ENCODE peak calls at places on chromosomes 3 and 15, in ten cellular contexts. L is activated CD8-positive, alpha-beta T cell treated with anti-CD3 and anti-CD28 coated beads for 36 hours; V is heart right ventricle; N is left lung; X is activated T-cell treated with anti-CD3 and anti-CD28 coated beads, Interleukin-2, amount 50 U/mL, for 4 hours; A is memory B cell; T is heart left ventricle; F is CD8-positive, alpha-beta T cell; K is Right ventricle myocardium superior; H is foreskin keratinocyte. J is an unnamed sample.
A peak's percentile ranks its signal among the peaks of the same experiment; 100 is the strongest.

GRCh38 chr3:88626426-88627120 is 476.8 kb downstream of the C3orf38 start:
- ATAC-seq in L (no peak), V (no peak), N (peak; percentile 70), X (no peak), A (no peak), T (no peak), F (no peak), K (no peak), H (no peak), J (no peak)

GRCh38 chr3:70726966-70727365 is 414.5 kb upstream of the MDFIC2 start:
- ATAC-seq in L (no peak), V (no peak), N (no peak), X (no peak), A (no peak), T (no peak), F (no peak), K (no peak), H (no peak), J (no peak)

GRCh38 chr3:171792549-171792948 is 17.7 kb downstream of the PLD1 start:
- ATAC-seq in L (no peak), V (no peak), N (no peak), X (no peak), A (no peak), T (no peak), F (no peak), K (no peak), H (peak; percentile 20), J (peak; percentile 56)

GRCh38 chr3:150691414-150692040 is 12.2 kb downstream of the ERICH6 start:
- ATAC-seq in L (no peak), V (no peak), N (no peak), X (no peak), A (no peak), T (no peak), F (no peak), K (no peak), H (no peak), J (no peak)

GRCh38 chr3:99910752-99911151 is 93.1 kb downstream of the CMSS1 start:
- ATAC-seq in L (no peak), V (no peak), N (no peak), X (no peak), A (no peak), T (peak; percentile 24), F (no peak), K (peak; percentile 36), H (no peak), J (no peak)

GRCh38 chr15:77840962-77841361 is 208.2 kb upstream of the LINGO1 start:
- ATAC-seq in L (no peak), V (no peak), N (peak; percentile 71), X (no peak), A (no peak), T (no peak), F (no peak), K (no peak), H (peak; percentile 70), J (no peak)

GRCh38 chr3:15303728-15304127 is 28.7 kb downstream of the SH3BP5 start:
- ATAC-seq in L (no peak), V (peak; percentile 70), N (no peak), X (no peak), A (no peak), T (peak; percentile 75), F (no peak), K (peak; percentile 73), H (no peak), J (no peak)

GRCh38 chr3:126537116-126537729 is 13.3 kb downstream of the CHST13 start:
- ATAC-seq in L (no peak), V (no peak), N (no peak), X (no peak), A (no peak), T (no peak), F (no peak), K (no peak), H (no peak), J (no peak)

GRCh38 chr3:80890571-80890970 is 870.9 kb downstream of the GBE1 start:
- ATAC-seq in L (no peak), V (no peak), N (no peak), X (no peak), A (no peak), T (no peak), F (no peak), K (no peak), H (no peak), J (no peak)

J was measured in esophagus mucosa.